ENCODE peak calls at places on chromosomes 4 and X, in ten cellular contexts. Q is choroid plexus epithelial cell, N is lower leg skin, F is WERI-Rb-1, M is uterus, D is fibroblast of lung, X is nephron progenitor cell, Y is foreskin fibroblast, B is neural progenitor cell, O is astrocyte of the cerebellum. V is an unnamed sample.
A peak's percentile ranks its signal among the peaks of the same experiment; 100 is the strongest.

GRCh38 chr4:102594000-102594399 is 92.8 kb downstream of the NFKB1 start:
- DNase-seq in Q (no peak), N (no peak), F (no peak), M (no peak), D (no peak), X (no peak), Y (no peak), B (no peak), O (no peak), V (no peak)

GRCh38 chr4:152045781-152046571 is 285.2 kb upstream of the GATB start:
- DNase-seq in Q (no peak), N (no peak), F (peak; percentile 83), M (no peak), D (no peak), X (peak; percentile 81), Y (no peak), B (peak; percentile 94), O (no peak), V (no peak)

GRCh38 chr4:150942539-150942938 is 72.5 kb downstream of the LRBA start:
- DNase-seq in Q (no peak), N (no peak), F (no peak), M (no peak), D (no peak), X (no peak), Y (no peak), B (no peak), O (no peak), V (no peak)

GRCh38 chrX:18424482-18425198 is 768 bp upstream of the CDKL5 start:
- DNase-seq in Q (peak; percentile 52), N (no peak), F (peak; percentile 77), M (peak; percentile 22), D (peak; percentile 57), X (peak; percentile 28), Y (peak; percentile 37), B (peak; percentile 69), O (no peak), V (no peak)

GRCh38 chrX:19673334-19674040 is 158.2 kb upstream of the MAP3K15 start:
- DNase-seq in Q (peak; percentile 95), N (peak; percentile 87), F (no peak), M (peak; percentile 76), D (peak; percentile 92), X (no peak), Y (peak; percentile 89), B (no peak), O (peak; percentile 92), V (peak; percentile 4)

GRCh38 chr4:53432528-53433424 is 55.3 kb downstream of the FIP1L1 start:
- DNase-seq in Q (no peak), N (no peak), F (no peak), M (no peak), D (no peak), X (no peak), Y (no peak), B (no peak), O (no peak), V (no peak)

GRCh38 chrX:45622538-45622937 is 421.9 kb upstream of the DIPK2B start:
- DNase-seq in Q (peak; percentile 38), N (no peak), F (no peak), M (no peak), D (peak; percentile 29), X (no peak), Y (peak; percentile 83), B (no peak), O (no peak), V (no peak)

GRCh38 chrX:20693071-20693470 is 426.4 kb upstream of the RPS6KA3 start:
- DNase-seq in Q (peak; percentile 26), N (no peak), F (no peak), M (no peak), D (peak; percentile 0), X (no peak), Y (peak; percentile 35), B (no peak), O (no peak), V (no peak)

GRCh38 chr4:23373269-23373668 is 516.6 kb downstream of the PPARGC1A start:
- DNase-seq in Q (peak; percentile 6), N (no peak), F (peak; percentile 12), M (no peak), D (no peak), X (no peak), Y (no peak), B (no peak), O (peak; percentile 51), V (no peak)

GRCh38 chr4:44629280-44629866 is 22.1 kb downstream of the YIPF7 start:
- DNase-seq in Q (peak; percentile 68), N (no peak), F (peak; percentile 57), M (no peak), D (peak; percentile 45), X (peak; percentile 33), Y (peak; percentile 7), B (peak; percentile 66), O (peak; percentile 4), V (no peak)

GRCh38 chrX:20140410-20140809 is 1.2 kb downstream of the EIF1AX start:
- DNase-seq in Q (no peak), N (no peak), F (no peak), M (no peak), D (no peak), X (no peak), Y (no peak), B (no peak), O (no peak), V (no peak)

GRCh38 chrX:349702-350101 is 31.1 kb upstream of the GTPBP6 start:
- DNase-seq in Q (no peak), N (no peak), F (no peak), M (no peak), D (no peak), X (no peak), Y (no peak), B (no peak), O (no peak), V (no peak)

GRCh38 chrX:21479695-21480280 is 105.6 kb downstream of the CNKSR2 start:
- DNase-seq in Q (peak; percentile 76), N (no peak), F (no peak), M (no peak), D (peak; percentile 67), X (peak; percentile 11), Y (peak; percentile 24), B (peak; percentile 34), O (peak; percentile 50), V (no peak)

GRCh38 chrX:1011632-1012283 is 200.7 kb downstream of the CRLF2 start:
- DNase-seq in Q (no peak), N (peak; percentile 67), F (no peak), M (no peak), D (no peak), X (no peak), Y (no peak), B (no peak), O (no peak), V (no peak)

GRCh38 chr4:32189788-32190187 is 1469.6 kb downstream of the PCDH7 start:
- DNase-seq in Q (no peak), N (no peak), F (no peak), M (no peak), D (no peak), X (no peak), Y (no peak), B (no peak), O (no peak), V (no peak)

GRCh38 chrX:78019586-78020483 is 50.4 kb upstream of the PGAM4 start:
- DNase-seq in Q (no peak), N (no peak), F (no peak), M (no peak), D (no peak), X (no peak), Y (no peak), B (no peak), O (no peak), V (no peak)

GRCh38 chrX:12526296-12526695 is 264.9 kb upstream of the PRPS2 start:
- DNase-seq in Q (no peak), N (no peak), F (no peak), M (no peak), D (peak; percentile 1), X (no peak), Y (no peak), B (peak; percentile 23), O (no peak), V (no peak)
- TF ChIP-seq CTCF in Q (no peak), N (no peak), F (no peak), M (no peak), D (no peak), X (no peak), Y (no peak), B (peak; percentile 23), O (no peak), V (no peak)

GRCh38 chrX:3465017-3465416 is 118.6 kb upstream of the MXRA5 start:
- DNase-seq in Q (no peak), N (no peak), F (no peak), M (no peak), D (no peak), X (no peak), Y (no peak), B (no peak), O (no peak), V (no peak)

GRCh38 chrX:3461824-3462508 is 115.5 kb upstream of the MXRA5 start:
- DNase-seq in Q (peak; percentile 22), N (no peak), F (no peak), M (no peak), D (no peak), X (no peak), Y (peak; percentile 6), B (no peak), O (no peak), V (no peak)
- TF ChIP-seq CTCF in Q (no peak), N (no peak), F (no peak), M (no peak), D (no peak), X (no peak), Y (no peak), B (no peak), O (no peak), V (no peak)

GRCh38 chrX:70196961-70197805 is 19.9 kb downstream of the DGAT2L6 start:
- DNase-seq in Q (peak; percentile 73), N (no peak), F (peak; percentile 80), M (peak; percentile 22), D (peak; percentile 59), X (peak; percentile 58), Y (no peak), B (peak; percentile 65), O (no peak), V (peak; percentile 5)
- TF ChIP-seq CTCF in Q (peak; percentile 76), N (no peak), F (peak; percentile 60), M (peak; percentile 39), D (peak; percentile 65), X (peak; percentile 58), Y (peak; percentile 51), B (peak; percentile 62), O (peak; percentile 65), V (peak; percentile 38)

GRCh38 chr4:61493041-61493440 is 292.9 kb downstream of the ADGRL3 start:
- DNase-seq in Q (no peak), N (no peak), F (no peak), M (no peak), D (no peak), X (no peak), Y (no peak), B (no peak), O (no peak), V (no peak)

GRCh38 chr4:61493470-61493869 is 293.3 kb downstream of the ADGRL3 start:
- DNase-seq in Q (no peak), N (no peak), F (no peak), M (no peak), D (no peak), X (no peak), Y (no peak), B (peak; percentile 66), O (no peak), V (no peak)

DNA sequence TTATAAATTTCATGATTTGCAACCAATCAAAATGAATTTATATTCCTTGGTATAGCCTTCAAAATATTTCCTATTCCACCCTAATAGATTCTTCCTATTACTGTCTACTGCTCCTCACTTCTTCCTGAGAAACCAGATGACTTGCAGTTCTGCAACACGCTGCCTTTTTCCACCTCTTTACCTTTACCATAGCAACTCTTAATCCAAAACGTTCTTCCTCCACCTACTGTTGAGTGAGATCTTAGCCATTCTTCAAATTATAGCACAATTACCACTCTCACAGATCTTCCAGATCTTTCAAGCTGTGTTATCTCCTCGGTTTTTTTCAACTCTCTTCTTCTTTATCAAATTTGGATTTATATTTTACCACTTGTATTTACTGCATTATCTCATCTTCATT is 289.8 kb downstream of the ADGRL3 start:
- DNase-seq in Q (peak; percentile 56), N (no peak), F (no peak), M (no peak), D (no peak), X (no peak), Y (no peak), B (no peak), O (no peak), V (no peak)
- TF ChIP-seq CTCF in Q (no peak), N (no peak), F (no peak), M (no peak), D (no peak), X (no peak), Y (no peak), B (no peak), O (no peak), V (no peak)